ENCODE peak calls at places on chromosomes 6 and 20, in nine cellular contexts. G is HepG2; O is NCI-H1417; D is spleen; J is tibial artery; B is left ventricle myocardium superior; L is SHP77; N is T-helper 9 cell; M is activated CD4-positive, alpha-beta memory T cell treated with anti-CD3 and anti-CD28 coated beads for 36 hours. C is an unnamed sample.

GRCh38 chr6:70225052-70225451 is 77.8 kb downstream of the COL9A1 start:
- DNase-seq in G (no peak), O (no peak), D (no peak), J (no peak), B (no peak), L (no peak), N (no peak), M (no peak), C (no peak)

GRCh38 chr6:110720066-110720465 is 95.2 kb downstream of the CDK19 start:
- DNase-seq in G (no peak), O (no peak), D (no peak), J (no peak), B (no peak), L (no peak), N (no peak), M (no peak), C (no peak)

GRCh38 chr6:87918461-87918941 is 129.1 kb upstream of the SPACA1 start:
- DNase-seq in G (no peak), O (no peak), D (no peak), J (no peak), B (no peak), L (peak), N (no peak), M (no peak), C (no peak)

GRCh38 chr6:28326371-28326948 is 9.5 kb downstream of the ZSCAN31 start:
- DNase-seq in G (no peak), O (no peak), D (no peak), J (no peak), B (no peak), L (no peak), N (no peak), M (no peak), C (no peak)

GRCh38 chr6:109052852-109053251 is 41.8 kb downstream of the SESN1 start:
- DNase-seq in G (no peak), O (no peak), D (no peak), J (no peak), B (no peak), L (no peak), N (no peak), M (no peak), C (no peak)

GRCh38 chr6:18823782-18824386 is 436.7 kb downstream of the RNF144B start:
- DNase-seq in G (peak), O (no peak), D (no peak), J (no peak), B (no peak), L (peak), N (peak), M (peak), C (peak)

GRCh38 chr20:25346349-25346748 is 44.3 kb downstream of the ABHD12 start:
- DNase-seq in G (no peak), O (no peak), D (no peak), J (no peak), B (no peak), L (no peak), N (no peak), M (peak), C (no peak)

GRCh38 chr6:108868551-108869145 is 20.4 kb downstream of the ARMC2 start:
- DNase-seq in G (no peak), O (no peak), D (no peak), J (no peak), B (peak), L (no peak), N (no peak), M (no peak), C (no peak)

GRCh38 chr6:157428418-157429202 is 47.6 kb downstream of the ZDHHC14 start:
- DNase-seq in G (peak), O (no peak), D (no peak), J (no peak), B (no peak), L (no peak), N (no peak), M (peak), C (peak)

C was measured in ELR.